ENCODE peak calls at places on chromosomes 4 and X, in ten cellular contexts. G is AG04450, X is AG10803, S is heart right ventricle, W is lower leg skin, Y is bronchial epithelial cell, Z is tibial artery, P is lower lobe of right lung, B is thoracic aorta, V is GM13977. L is an unnamed sample.

GRCh38 chrX:47936224-47936939 is 67.4 kb downstream of the ZNF182 start:
- DNase-seq in G (no peak), X (no peak), S (no peak), W (no peak), Y (no peak), Z (no peak), P (no peak), B (no peak), V (peak; percentile 14), L (peak; percentile 47)

GRCh38 chrX:42386681-42387080 is 391.3 kb downstream of the PPP1R2C start:
- DNase-seq in G (no peak), X (no peak), S (no peak), W (no peak), Y (no peak), Z (no peak), P (no peak), B (no peak), V (no peak), L (no peak)

GRCh38 chrX:145609951-145610511 is 207.6 kb upstream of the SLITRK2 start:
- DNase-seq in G (peak; percentile 11), X (peak; percentile 81), S (no peak), W (no peak), Y (peak; percentile 43), Z (no peak), P (no peak), B (no peak), V (no peak), L (no peak)

GRCh38 chrX:135512508-135513139 is 7.8 kb upstream of the INTS6L start:
- DNase-seq in G (no peak), X (no peak), S (no peak), W (no peak), Y (no peak), Z (no peak), P (no peak), B (no peak), V (no peak), L (no peak)

GRCh38 chr4:73615613-73616012 is 4.6 kb downstream of the RASSF6 start:
- DNase-seq in G (no peak), X (no peak), S (no peak), W (no peak), Y (peak; percentile 74), Z (no peak), P (no peak), B (no peak), V (no peak), L (no peak)

GRCh38 chr4:119977546-119977945 is 89.1 kb downstream of the MAD2L1 start:
- DNase-seq in G (no peak), X (no peak), S (no peak), W (no peak), Y (no peak), Z (no peak), P (no peak), B (no peak), V (no peak), L (no peak)

GRCh38 chrX:107574054-107574683 is 54.1 kb upstream of the PRPS1 start:
- DNase-seq in G (peak; percentile 45), X (peak; percentile 59), S (no peak), W (no peak), Y (peak; percentile 82), Z (no peak), P (no peak), B (no peak), V (no peak), L (no peak)

GRCh38 chr4:186196063-186196462 is 4.7 kb downstream of the CYP4V2 start:
- DNase-seq in G (no peak), X (no peak), S (no peak), W (no peak), Y (no peak), Z (no peak), P (no peak), B (no peak), V (no peak), L (no peak)

GRCh38 chrX:45781901-45782553 is 581.4 kb upstream of the DIPK2B start:
- DNase-seq in G (peak; percentile 39), X (peak; percentile 69), S (no peak), W (no peak), Y (peak; percentile 78), Z (no peak), P (no peak), B (no peak), V (no peak), L (no peak)

GRCh38 chr4:152352645-152353116 is 183.2 kb downstream of the FBXW7 start:
- DNase-seq in G (peak; percentile 87), X (peak; percentile 98), S (peak; percentile 80), W (peak; percentile 79), Y (peak; percentile 96), Z (peak; percentile 72), P (no peak), B (no peak), V (peak; percentile 4), L (peak; percentile 46)

GRCh38 chrX:141467442-141467841 is 117.1 kb downstream of the SPANXA1 start:
- DNase-seq in G (no peak), X (no peak), S (no peak), W (no peak), Y (peak; percentile 1), Z (no peak), P (no peak), B (no peak), V (no peak), L (no peak)

GRCh38 chr4:94621491-94622080 is 136.2 kb upstream of the BMPR1B start:
- DNase-seq in G (no peak), X (peak; percentile 47), S (no peak), W (no peak), Y (peak; percentile 58), Z (no peak), P (no peak), B (no peak), V (peak; percentile 48), L (peak; percentile 5)

GRCh38 chr4:704198-704891 is 1.3 kb upstream of the PCGF3 start:
- DNase-seq in G (no peak), X (no peak), S (no peak), W (no peak), Y (no peak), Z (no peak), P (no peak), B (no peak), V (no peak), L (no peak)

GRCh38 chrX:21958888-21959287 is 18.4 kb downstream of the SMS start:
- DNase-seq in G (no peak), X (no peak), S (no peak), W (no peak), Y (no peak), Z (no peak), P (no peak), B (no peak), V (no peak), L (no peak)

GRCh38 chr4:85548116-85548515 is 73.2 kb downstream of the ARHGAP24 start:
- DNase-seq in G (no peak), X (no peak), S (no peak), W (no peak), Y (peak; percentile 22), Z (no peak), P (no peak), B (no peak), V (no peak), L (no peak)
- TF ChIP-seq CTCF in G (no peak), X (no peak), S (no peak), W (no peak), Y (peak; percentile 10), Z (no peak), P (no peak), B (no peak), V (no peak), L (no peak)

GRCh38 chr4:15162465-15163283 is 160.4 kb downstream of the CPEB2 start:
- DNase-seq in G (no peak), X (peak; percentile 49), S (no peak), W (no peak), Y (peak; percentile 28), Z (no peak), P (no peak), B (no peak), V (peak; percentile 40), L (no peak)
- TF ChIP-seq CTCF in G (peak; percentile 66), X (peak; percentile 61), S (peak; percentile 18), W (no peak), Y (peak; percentile 34), Z (peak; percentile 22), P (peak; percentile 46), B (no peak), V (peak; percentile 52), L (peak; percentile 15)

GRCh38 chr4:11428161-11428700 is 463 bp downstream of the HS3ST1 start:
- DNase-seq in G (no peak), X (no peak), S (no peak), W (no peak), Y (peak; percentile 47), Z (no peak), P (no peak), B (no peak), V (peak; percentile 31), L (peak; percentile 3)

GRCh38 chr4:11426716-11427115 is 2.0 kb downstream of the HS3ST1 start:
- DNase-seq in G (no peak), X (no peak), S (no peak), W (no peak), Y (peak; percentile 40), Z (no peak), P (no peak), B (no peak), V (no peak), L (no peak)

GRCh38 chr4:11428701-11429571 is at the start of gene HS3ST1:
- DNase-seq in G (no peak), X (no peak), S (peak; percentile 78), W (peak; percentile 62), Y (peak; percentile 78), Z (peak; percentile 84), P (peak; percentile 87), B (peak; percentile 40), V (peak; percentile 80), L (peak; percentile 55)

GRCh38 chr4:11426003-11426402 is 2.7 kb downstream of the HS3ST1 start:
- DNase-seq in G (no peak), X (no peak), S (no peak), W (no peak), Y (no peak), Z (no peak), P (no peak), B (no peak), V (no peak), L (no peak)

GRCh38 chr4:11427201-11427996 is 1.3 kb downstream of the HS3ST1 start:
- DNase-seq in G (no peak), X (no peak), S (no peak), W (no peak), Y (no peak), Z (no peak), P (no peak), B (no peak), V (no peak), L (peak; percentile 2)
- TF ChIP-seq CTCF in G (no peak), X (no peak), S (no peak), W (no peak), Y (no peak), Z (no peak), P (no peak), B (no peak), V (no peak), L (no peak)

GRCh38 chr4:21802406-21802805 is 146.2 kb downstream of the KCNIP4 start:
- DNase-seq in G (no peak), X (peak; percentile 62), S (no peak), W (no peak), Y (peak; percentile 75), Z (no peak), P (no peak), B (no peak), V (no peak), L (no peak)

GRCh38 chr4:21811576-21811975 is 137.0 kb downstream of the KCNIP4 start:
- DNase-seq in G (no peak), X (peak; percentile 82), S (no peak), W (no peak), Y (no peak), Z (no peak), P (no peak), B (no peak), V (no peak), L (no peak)

GRCh38 chr4:21801661-21802355 is 146.8 kb downstream of the KCNIP4 start:
- DNase-seq in G (no peak), X (peak; percentile 56), S (no peak), W (no peak), Y (no peak), Z (no peak), P (no peak), B (no peak), V (no peak), L (no peak)

GRCh38 chr4:21806991-21807390 is 141.6 kb downstream of the KCNIP4 start:
- DNase-seq in G (no peak), X (no peak), S (no peak), W (no peak), Y (no peak), Z (no peak), P (no peak), B (no peak), V (no peak), L (no peak)
- TF ChIP-seq CTCF in G (no peak), X (no peak), S (no peak), W (no peak), Y (no peak), Z (no peak), P (no peak), B (no peak), V (no peak), L (no peak)